ENCODE peak calls at places on chromosomes 4 and X, in ten cellular contexts. One of them, this sample, is unnamed.

GRCh38 chrX:19889582-19890342 is 2.4 kb upstream of the SH3KBP1 start:
- DNase-seq in heart left ventricle: no peak
- DNase-seq in choroid plexus epithelial cell: peak; percentile 90
- DNase-seq in A549: peak; percentile 59
- DNase-seq in tibial artery: no peak
- DNase-seq in sigmoid colon: no peak
- DNase-seq in A673: peak; percentile 28
- DNase-seq in foreskin fibroblast: peak; percentile 47
- DNase-seq in lower leg skin: no peak
- DNase-seq in left ventricle myocardium inferior: no peak
- DNase-seq in this sample: no peak

GRCh38 chr4:41358626-41359025 is 101.9 kb downstream of the UCHL1 start:
- DNase-seq in foreskin fibroblast: peak; percentile 26
- DNase-seq in choroid plexus epithelial cell: no peak
- DNase-seq in A673: no peak
- DNase-seq in tibial artery: no peak
- DNase-seq in heart left ventricle: peak; percentile 49
- DNase-seq in lower leg skin: no peak
- DNase-seq in A549: no peak
- DNase-seq in left ventricle myocardium inferior: peak; percentile 48
- DNase-seq in sigmoid colon: no peak
- DNase-seq in this sample: no peak

GRCh38 chr4:163110442-163110841 is 56.2 kb downstream of the NAF1 start:
- DNase-seq in A673: no peak
- DNase-seq in A549: no peak
- DNase-seq in heart left ventricle: no peak
- DNase-seq in left ventricle myocardium inferior: no peak
- DNase-seq in choroid plexus epithelial cell: no peak
- DNase-seq in lower leg skin: no peak
- DNase-seq in sigmoid colon: no peak
- DNase-seq in foreskin fibroblast: no peak
- DNase-seq in tibial artery: no peak
- DNase-seq in this sample: no peak

GRCh38 chr4:189769131-189769530 is 171.5 kb upstream of the FRG1 start:
- DNase-seq in lower leg skin: no peak
- DNase-seq in left ventricle myocardium inferior: no peak
- DNase-seq in sigmoid colon: no peak
- DNase-seq in tibial artery: no peak
- DNase-seq in A673: no peak
- DNase-seq in choroid plexus epithelial cell: no peak
- DNase-seq in A549: no peak
- DNase-seq in heart left ventricle: no peak
- DNase-seq in foreskin fibroblast: no peak
- DNase-seq in this sample: no peak

GRCh38 chr4:77617203-77617602 is 11.6 kb downstream of the CXCL13 start:
- DNase-seq in sigmoid colon: no peak
- DNase-seq in tibial artery: no peak
- DNase-seq in heart left ventricle: no peak
- DNase-seq in foreskin fibroblast: no peak
- DNase-seq in lower leg skin: no peak
- DNase-seq in choroid plexus epithelial cell: peak; percentile 28
- DNase-seq in left ventricle myocardium inferior: no peak
- DNase-seq in A549: no peak
- DNase-seq in A673: peak; percentile 0
- DNase-seq in this sample: no peak

GRCh38 chr4:170743633-170744032 is 653.9 kb upstream of the AADAT start:
- DNase-seq in lower leg skin: no peak
- DNase-seq in foreskin fibroblast: no peak
- DNase-seq in A549: no peak
- DNase-seq in tibial artery: no peak
- DNase-seq in choroid plexus epithelial cell: no peak
- DNase-seq in left ventricle myocardium inferior: no peak
- DNase-seq in sigmoid colon: no peak
- DNase-seq in A673: no peak
- DNase-seq in heart left ventricle: no peak
- DNase-seq in this sample: no peak

GRCh38 chr4:76589402-76589801 is 154.4 kb downstream of the SHROOM3 start:
- DNase-seq in left ventricle myocardium inferior: no peak
- DNase-seq in foreskin fibroblast: no peak
- DNase-seq in heart left ventricle: no peak
- DNase-seq in A549: no peak
- DNase-seq in A673: no peak
- DNase-seq in tibial artery: no peak
- DNase-seq in lower leg skin: no peak
- DNase-seq in choroid plexus epithelial cell: peak; percentile 65
- DNase-seq in sigmoid colon: no peak
- DNase-seq in this sample: no peak

GRCh38 chr4:22515145-22515887 is 550 bp downstream of the ADGRA3 start:
- DNase-seq in lower leg skin: peak; percentile 90
- DNase-seq in tibial artery: peak; percentile 79
- DNase-seq in sigmoid colon: peak; percentile 87
- DNase-seq in heart left ventricle: peak; percentile 60
- DNase-seq in left ventricle myocardium inferior: peak; percentile 61
- DNase-seq in A549: peak; percentile 74
- DNase-seq in choroid plexus epithelial cell: peak; percentile 72
- DNase-seq in A673: peak; percentile 87
- DNase-seq in foreskin fibroblast: peak; percentile 66
- DNase-seq in this sample: peak; percentile 72

GRCh38 chrX:9466711-9467110 is 1.9 kb downstream of the TBL1X start:
- DNase-seq in lower leg skin: no peak
- DNase-seq in left ventricle myocardium inferior: no peak
- DNase-seq in sigmoid colon: no peak
- DNase-seq in choroid plexus epithelial cell: no peak
- DNase-seq in A673: no peak
- DNase-seq in foreskin fibroblast: no peak
- DNase-seq in A549: no peak
- DNase-seq in heart left ventricle: no peak
- DNase-seq in tibial artery: no peak
- DNase-seq in this sample: no peak

GRCh38 chr4:139611391-139611790 is 54.2 kb upstream of the MGST2 start:
- DNase-seq in foreskin fibroblast: no peak
- DNase-seq in heart left ventricle: no peak
- DNase-seq in tibial artery: no peak
- DNase-seq in sigmoid colon: no peak
- DNase-seq in A549: no peak
- DNase-seq in lower leg skin: no peak
- DNase-seq in left ventricle myocardium inferior: no peak
- DNase-seq in choroid plexus epithelial cell: no peak
- DNase-seq in A673: no peak
- DNase-seq in this sample: no peak

GRCh38 chrX:25175743-25176142 is 160.0 kb upstream of the ARX start:
- DNase-seq in left ventricle myocardium inferior: no peak
- DNase-seq in A673: no peak
- DNase-seq in A549: no peak
- DNase-seq in heart left ventricle: no peak
- DNase-seq in sigmoid colon: no peak
- DNase-seq in choroid plexus epithelial cell: no peak
- DNase-seq in tibial artery: no peak
- DNase-seq in lower leg skin: no peak
- DNase-seq in foreskin fibroblast: no peak
- DNase-seq in this sample: no peak

GRCh38 chr4:89196745-89197144 is 85.4 kb downstream of the TIGD2 start:
- DNase-seq in tibial artery: no peak
- DNase-seq in A549: peak; percentile 3
- DNase-seq in heart left ventricle: no peak
- DNase-seq in lower leg skin: no peak
- DNase-seq in left ventricle myocardium inferior: no peak
- DNase-seq in choroid plexus epithelial cell: no peak
- DNase-seq in A673: no peak
- DNase-seq in sigmoid colon: no peak
- DNase-seq in foreskin fibroblast: no peak
- DNase-seq in this sample: no peak

GRCh38 chr4:42519803-42520417 is 122.6 kb downstream of the SHISA3 start:
- DNase-seq in heart left ventricle: peak; percentile 23
- DNase-seq in foreskin fibroblast: peak; percentile 7
- DNase-seq in A549: peak; percentile 4
- DNase-seq in choroid plexus epithelial cell: peak; percentile 68
- DNase-seq in sigmoid colon: no peak
- DNase-seq in lower leg skin: no peak
- DNase-seq in left ventricle myocardium inferior: no peak
- DNase-seq in A673: peak; percentile 63
- DNase-seq in tibial artery: no peak
- DNase-seq in this sample: no peak

GRCh38 chr4:151690164-151690856 is 70.5 kb downstream of the GATB start:
- DNase-seq in A673: no peak
- DNase-seq in choroid plexus epithelial cell: peak; percentile 57
- DNase-seq in tibial artery: no peak
- DNase-seq in sigmoid colon: no peak
- DNase-seq in foreskin fibroblast: peak; percentile 46
- DNase-seq in heart left ventricle: no peak
- DNase-seq in left ventricle myocardium inferior: no peak
- DNase-seq in A549: no peak
- DNase-seq in lower leg skin: no peak
- DNase-seq in this sample: no peak

GRCh38 chr4:154004028-154004427 is 215.1 kb upstream of the SFRP2 start:
- DNase-seq in lower leg skin: no peak
- DNase-seq in sigmoid colon: no peak
- DNase-seq in choroid plexus epithelial cell: peak; percentile 30
- DNase-seq in tibial artery: no peak
- DNase-seq in A673: no peak
- DNase-seq in foreskin fibroblast: no peak
- DNase-seq in A549: no peak
- DNase-seq in heart left ventricle: no peak
- DNase-seq in left ventricle myocardium inferior: no peak
- DNase-seq in this sample: no peak

GRCh38 chrX:152832520-152832919 is 1.7 kb downstream of the NSDHL start:
- DNase-seq in lower leg skin: no peak
- DNase-seq in choroid plexus epithelial cell: no peak
- DNase-seq in tibial artery: no peak
- DNase-seq in foreskin fibroblast: no peak
- DNase-seq in heart left ventricle: no peak
- DNase-seq in A549: no peak
- DNase-seq in left ventricle myocardium inferior: no peak
- DNase-seq in sigmoid colon: no peak
- DNase-seq in A673: no peak
- DNase-seq in this sample: no peak

GRCh38 chr4:13733817-13734216 is 106.3 kb upstream of the BOD1L1 start:
- DNase-seq in A673: peak; percentile 3
- DNase-seq in tibial artery: no peak
- DNase-seq in sigmoid colon: no peak
- DNase-seq in choroid plexus epithelial cell: peak; percentile 55
- DNase-seq in foreskin fibroblast: no peak
- DNase-seq in A549: no peak
- DNase-seq in left ventricle myocardium inferior: no peak
- DNase-seq in lower leg skin: no peak
- DNase-seq in heart left ventricle: no peak
- DNase-seq in this sample: no peak

GRCh38 chr4:5887361-5888221 is 5.3 kb downstream of the CRMP1 start:
- DNase-seq in sigmoid colon: no peak
- DNase-seq in left ventricle myocardium inferior: no peak
- DNase-seq in tibial artery: no peak
- DNase-seq in A673: no peak
- DNase-seq in foreskin fibroblast: no peak
- DNase-seq in choroid plexus epithelial cell: no peak
- DNase-seq in heart left ventricle: no peak
- DNase-seq in A549: no peak
- DNase-seq in lower leg skin: no peak
- DNase-seq in this sample: no peak
- H3K4me3 ChIP-seq in sigmoid colon: peak overlapping the region; percentile 57
- H3K4me3 ChIP-seq in left ventricle myocardium inferior: peak overlapping the region; percentile 71
- H3K4me3 ChIP-seq in tibial artery: peak overlapping the region; percentile 9
- H3K4me3 ChIP-seq in A673: peak overlapping the region; percentile 91
- H3K4me3 ChIP-seq in foreskin fibroblast: no peak overlapping the region
- H3K4me3 ChIP-seq in choroid plexus epithelial cell: no peak overlapping the region
- H3K4me3 ChIP-seq in heart left ventricle: peak overlapping the region; percentile 63
- H3K4me3 ChIP-seq in A549: peak overlapping the region; percentile 49
- H3K4me3 ChIP-seq in lower leg skin: peak overlapping the region; percentile 11
- H3K4me3 ChIP-seq in this sample: peak overlapping the region; percentile 63

GRCh38 chr4:56641494-56642051 is 39.5 kb downstream of the HOPX start:
- DNase-seq in lower leg skin: no peak
- DNase-seq in sigmoid colon: no peak
- DNase-seq in tibial artery: no peak
- DNase-seq in foreskin fibroblast: peak; percentile 85
- DNase-seq in left ventricle myocardium inferior: no peak
- DNase-seq in heart left ventricle: no peak
- DNase-seq in choroid plexus epithelial cell: peak; percentile 93
- DNase-seq in A549: peak; percentile 47
- DNase-seq in A673: no peak
- DNase-seq in this sample: no peak
- TF ChIP-seq CTCF in lower leg skin: no peak
- TF ChIP-seq CTCF in sigmoid colon: no peak
- TF ChIP-seq CTCF in tibial artery: no peak
- TF ChIP-seq CTCF in foreskin fibroblast: peak; percentile 11
- TF ChIP-seq CTCF in left ventricle myocardium inferior: no peak
- TF ChIP-seq CTCF in heart left ventricle: no peak
- TF ChIP-seq CTCF in choroid plexus epithelial cell: no peak
- TF ChIP-seq CTCF in A549: no peak
- TF ChIP-seq CTCF in A673: no peak
- TF ChIP-seq CTCF in this sample: no peak

DNA sequence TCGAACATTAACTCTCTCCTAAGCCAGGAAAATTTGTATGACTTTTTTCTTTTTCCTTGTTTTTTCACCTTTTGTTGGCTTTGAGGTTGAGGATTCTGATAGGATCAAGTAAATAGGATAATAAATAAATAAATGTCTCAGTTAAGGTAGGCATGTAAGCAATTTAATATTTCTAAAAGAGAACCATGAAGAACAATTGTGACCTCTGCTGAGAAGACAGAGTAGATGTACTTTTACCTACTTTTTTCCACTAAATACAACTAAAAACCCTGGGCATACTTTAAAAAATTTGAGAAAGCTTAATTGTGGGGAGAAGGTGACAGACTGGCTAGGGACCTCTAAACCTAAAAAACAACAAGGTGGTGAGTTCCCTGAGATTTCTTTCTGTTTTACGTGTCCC is 31.6 kb upstream of the CLNK start:
- DNase-seq in foreskin fibroblast: no peak
- DNase-seq in heart left ventricle: no peak
- DNase-seq in tibial artery: no peak
- DNase-seq in lower leg skin: no peak
- DNase-seq in choroid plexus epithelial cell: peak; percentile 33
- DNase-seq in sigmoid colon: no peak
- DNase-seq in left ventricle myocardium inferior: no peak
- DNase-seq in A549: no peak
- DNase-seq in A673: no peak
- DNase-seq in this sample: no peak
- H3K4me3 ChIP-seq in foreskin fibroblast: no peak overlapping the region
- H3K4me3 ChIP-seq in heart left ventricle: no peak overlapping the region
- H3K4me3 ChIP-seq in tibial artery: no peak overlapping the region
- H3K4me3 ChIP-seq in lower leg skin: no peak overlapping the region
- H3K4me3 ChIP-seq in choroid plexus epithelial cell: no peak overlapping the region
- H3K4me3 ChIP-seq in sigmoid colon: no peak overlapping the region
- H3K4me3 ChIP-seq in left ventricle myocardium inferior: no peak overlapping the region
- H3K4me3 ChIP-seq in A549: no peak overlapping the region
- H3K4me3 ChIP-seq in A673: no peak overlapping the region
- H3K4me3 ChIP-seq in this sample: no peak overlapping the region

GRCh38 chr4:132619968-132620367 is 529.1 kb upstream of the PCDH10 start:
- DNase-seq in heart left ventricle: no peak
- DNase-seq in foreskin fibroblast: no peak
- DNase-seq in tibial artery: no peak
- DNase-seq in left ventricle myocardium inferior: no peak
- DNase-seq in choroid plexus epithelial cell: no peak
- DNase-seq in sigmoid colon: no peak
- DNase-seq in A673: no peak
- DNase-seq in lower leg skin: no peak
- DNase-seq in A549: no peak
- DNase-seq in this sample: no peak

DNA sequence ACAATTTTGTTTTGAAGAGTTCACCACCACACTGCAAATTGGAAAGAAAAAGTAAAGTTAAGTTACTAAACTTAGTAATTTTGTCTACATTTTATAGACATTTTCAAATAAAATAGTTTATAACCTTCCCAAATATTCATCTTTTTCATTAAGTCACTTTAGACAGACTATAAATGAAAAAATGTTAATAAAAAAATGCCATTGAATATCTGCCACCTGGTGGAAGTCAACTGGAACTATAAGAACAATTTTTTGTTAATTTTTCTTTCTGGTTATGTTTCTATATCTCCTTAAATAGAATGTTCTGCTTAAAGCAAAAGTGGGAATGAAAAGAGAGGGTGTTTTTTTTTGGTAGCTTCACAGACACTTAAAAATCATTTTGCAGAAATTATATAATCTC is 534.4 kb upstream of the PCDH10 start:
- DNase-seq in A549: no peak
- DNase-seq in left ventricle myocardium inferior: no peak
- DNase-seq in tibial artery: no peak
- DNase-seq in heart left ventricle: no peak
- DNase-seq in foreskin fibroblast: no peak
- DNase-seq in sigmoid colon: no peak
- DNase-seq in choroid plexus epithelial cell: peak; percentile 25
- DNase-seq in lower leg skin: no peak
- DNase-seq in A673: no peak
- DNase-seq in this sample: no peak
- TF ChIP-seq CTCF in A549: no peak
- TF ChIP-seq CTCF in left ventricle myocardium inferior: peak; percentile 10
- TF ChIP-seq CTCF in tibial artery: no peak
- TF ChIP-seq CTCF in heart left ventricle: no peak
- TF ChIP-seq CTCF in foreskin fibroblast: no peak
- TF ChIP-seq CTCF in sigmoid colon: no peak
- TF ChIP-seq CTCF in choroid plexus epithelial cell: peak; percentile 55
- TF ChIP-seq CTCF in lower leg skin: no peak
- TF ChIP-seq CTCF in A673: peak; percentile 56
- TF ChIP-seq CTCF in this sample: no peak